ENCODE peak calls at places on chromosomes 3 and 15, in nine cellular contexts. X is AG04450; M is fibroblast of mammary gland; J is choroid plexus epithelial cell; C is endothelial cell; P is H9; A is CD4-positive, alpha-beta T cell; E is left ventricle myocardium inferior; G is heart left ventricle. L is an unnamed sample.

GRCh38 chr3:122936986-122937385 is 90.6 kb downstream of the SEMA5B start:
- DNase-seq in G (no peak), X (no peak), P (no peak), C (no peak), E (no peak), A (no peak), M (no peak), J (no peak), L (no peak)

GRCh38 chr3:76586471-76586870 is 453.4 kb upstream of the ROBO2 start:
- DNase-seq in X (no peak), E (no peak), J (peak), G (no peak), C (no peak), P (no peak), M (no peak), A (no peak), L (no peak)

GRCh38 chr3:133476971-133477375 is 77.1 kb downstream of the BFSP2 start:
- DNase-seq in G (no peak), C (no peak), X (no peak), M (no peak), J (no peak), E (no peak), A (no peak), P (no peak), L (no peak)

GRCh38 chr15:35925634-35926380 is 379.8 kb upstream of the DPH6 start:
- DNase-seq in G (no peak), X (no peak), E (no peak), A (no peak), M (peak), C (no peak), J (peak), P (no peak), L (peak)

GRCh38 chr3:54122046-54122801 is at the start of gene CACNA2D3:
- DNase-seq in G (peak), A (no peak), P (peak), M (no peak), C (peak), J (peak), X (no peak), E (peak), L (no peak)

GRCh38 chr3:171904829-171905228 is 61.7 kb downstream of the TMEM212 start:
- DNase-seq in M (peak), P (no peak), A (no peak), E (no peak), G (no peak), J (peak), X (no peak), C (no peak), L (no peak)

GRCh38 chr3:24704496-24704895 is 209.8 kb upstream of the THRB start:
- DNase-seq in X (no peak), E (no peak), M (peak), C (no peak), A (no peak), P (no peak), G (no peak), J (peak), L (peak)

GRCh38 chr15:72923304-72923703 is 129.0 kb upstream of the NEO1 start:
- DNase-seq in P (peak), J (no peak), G (no peak), C (no peak), X (no peak), E (no peak), M (no peak), A (no peak), L (no peak)

GRCh38 chr15:80476036-80476435 is 71.9 kb downstream of the ARNT2 start:
- DNase-seq in E (no peak), C (no peak), M (peak), P (no peak), A (no peak), G (no peak), X (no peak), J (peak), L (no peak)

GRCh38 chr3:188049890-188050530 is 103.9 kb upstream of the LPP start:
- DNase-seq in J (no peak), C (no peak), M (no peak), P (no peak), X (no peak), A (peak), E (no peak), G (no peak), L (no peak)

GRCh38 chr3:11914651-11915050 is 68.0 kb upstream of the TAMM41 start:
- DNase-seq in A (no peak), G (no peak), E (no peak), C (no peak), P (peak), M (no peak), J (no peak), X (no peak), L (no peak)

GRCh38 chr15:40305281-40305680 is 2.5 kb downstream of the PLCB2 start:
- DNase-seq in G (no peak), E (no peak), P (no peak), M (no peak), A (no peak), J (no peak), X (no peak), C (no peak), L (no peak)

GRCh38 chr3:162525791-162526190 is 1029.2 kb downstream of the OTOL1 start:
- DNase-seq in J (no peak), P (no peak), M (peak), A (no peak), G (no peak), X (no peak), C (no peak), E (no peak), L (peak)

GRCh38 chr3:146052046-146052790 is 108.8 kb downstream of the PLOD2 start:
- DNase-seq in G (no peak), E (no peak), P (no peak), X (no peak), C (no peak), M (no peak), A (no peak), J (no peak), L (no peak)

GRCh38 chr3:146058241-146058640 is 102.7 kb downstream of the PLOD2 start:
- DNase-seq in P (no peak), J (no peak), C (no peak), G (no peak), A (no peak), E (no peak), M (no peak), X (no peak), L (no peak)

GRCh38 chr3:146047485-146047884 is 113.5 kb downstream of the PLOD2 start:
- DNase-seq in E (no peak), P (no peak), C (no peak), G (no peak), A (no peak), X (no peak), M (no peak), J (no peak), L (no peak)

GRCh38 chr3:146050700-146051099 is 110.3 kb downstream of the PLOD2 start:
- DNase-seq in J (no peak), M (peak), P (no peak), X (no peak), C (no peak), A (no peak), G (no peak), E (no peak), L (no peak)

DNA sequence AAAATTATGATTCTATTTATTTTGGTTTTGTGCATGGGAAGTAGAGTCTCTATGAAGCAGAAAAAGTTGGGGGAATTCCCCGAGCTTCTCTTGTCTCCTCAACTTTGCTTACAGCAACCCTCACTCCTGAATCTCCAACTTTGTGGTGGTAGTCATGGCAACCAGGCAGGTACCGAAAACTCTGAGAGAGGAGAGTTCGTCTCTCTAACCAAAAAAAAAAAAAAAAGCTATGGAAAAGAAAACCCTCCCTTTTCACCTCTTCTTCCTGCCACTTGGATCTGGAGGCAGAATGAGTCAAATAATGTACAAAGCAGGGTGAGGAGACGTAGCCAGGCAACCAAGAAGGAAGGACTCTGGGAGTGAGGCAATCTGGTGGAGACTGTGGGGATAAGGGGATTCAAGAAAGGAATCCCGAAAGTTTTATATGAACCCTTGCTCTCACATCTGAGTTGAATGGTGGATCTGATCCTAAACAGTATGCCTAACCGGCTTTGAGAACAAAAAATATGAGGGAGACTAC is 108.1 kb downstream of the PLOD2 start:
- DNase-seq in A (no peak), X (no peak), E (no peak), P (no peak), G (no peak), C (no peak), M (no peak), J (no peak), L (no peak)
- TF ChIP-seq CTCF in A (no peak), X (no peak), E (no peak), P (no peak), G (no peak), C (no peak), M (no peak), J (no peak), L (no peak)

GRCh38 chr15:100910119-100910518 is 9.0 kb upstream of the LRRK1 start:
- DNase-seq in G (no peak), P (no peak), C (no peak), J (no peak), E (no peak), M (no peak), A (no peak), X (no peak), L (no peak)
- TF ChIP-seq CTCF in G (no peak), P (peak), C (peak), J (peak), E (peak), M (peak), A (no peak), X (peak), L (peak)

GRCh38 chr15:64979252-64979710 is 10.4 kb downstream of the SPG21 start:
- DNase-seq in G (no peak), A (no peak), C (no peak), X (no peak), P (peak), M (no peak), E (no peak), J (no peak), L (no peak)
- TF ChIP-seq CTCF in G (no peak), A (no peak), C (no peak), X (no peak), P (peak), M (no peak), E (no peak), J (no peak), L (no peak)

DNA sequence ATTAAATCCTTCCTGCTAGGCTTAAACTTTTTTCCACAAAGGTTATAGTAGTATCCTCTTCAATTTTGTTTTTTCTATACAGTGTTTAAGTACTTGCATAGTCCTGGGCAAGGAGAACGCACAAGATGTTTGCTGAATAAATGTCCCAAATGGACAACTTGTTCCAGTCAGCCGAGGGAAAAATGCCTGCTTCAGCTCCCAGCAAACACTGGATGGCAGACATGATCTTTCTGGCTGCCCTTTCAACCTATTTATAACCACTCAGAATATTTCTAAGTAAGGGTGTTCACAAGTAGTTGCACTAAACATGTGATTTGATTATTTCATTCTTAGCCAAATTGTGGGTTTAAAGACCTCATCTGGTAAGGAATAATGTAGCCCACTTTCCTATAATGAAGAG is 29.8 kb downstream of the GNB4 start:
- DNase-seq in P (no peak), X (peak), M (peak), G (peak), E (no peak), J (peak), C (no peak), A (no peak), L (peak)
- TF ChIP-seq CTCF in P (peak), X (peak), M (peak), G (peak), E (peak), J (peak), C (no peak), A (no peak), L (peak)

GRCh38 chr15:50148362-50148963 is 29.4 kb upstream of the ATP8B4 start:
- DNase-seq in M (peak), E (no peak), A (no peak), G (no peak), C (peak), X (peak), J (peak), P (peak), L (peak)
- TF ChIP-seq CTCF in M (peak), E (no peak), A (no peak), G (no peak), C (peak), X (peak), J (peak), P (peak), L (peak)

GRCh38 chr15:56053046-56053400 is 59.6 kb upstream of the NEDD4 start:
- DNase-seq in E (no peak), M (no peak), C (no peak), J (no peak), G (no peak), A (no peak), X (no peak), P (no peak), L (no peak)
- TF ChIP-seq CTCF in E (no peak), M (no peak), C (no peak), J (no peak), G (no peak), A (no peak), X (no peak), P (peak), L (no peak)

DNA sequence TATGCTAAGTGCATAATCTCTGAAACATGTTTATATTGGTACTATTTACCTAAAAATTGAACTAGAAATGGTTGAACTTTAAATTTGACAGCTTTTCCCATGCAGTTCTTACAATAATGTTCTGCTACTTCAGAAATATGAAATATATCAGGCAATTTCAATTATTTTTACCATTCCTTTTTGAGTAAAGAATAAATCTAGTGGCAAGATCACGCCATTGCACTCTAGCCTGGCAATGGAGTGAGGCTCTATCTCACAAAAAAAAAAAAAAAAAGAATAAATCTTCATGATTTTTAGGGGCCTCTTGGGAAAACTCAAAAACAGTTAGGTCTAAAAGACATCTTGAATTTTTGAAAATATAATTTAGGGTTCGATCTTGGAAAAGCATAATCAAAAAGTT is 10.6 kb upstream of the DNAAF4 start:
- DNase-seq in C (no peak), P (no peak), M (no peak), A (no peak), J (peak), E (no peak), X (no peak), G (no peak), L (no peak)
- TF ChIP-seq CTCF in C (peak), P (peak), M (peak), A (no peak), J (peak), E (no peak), X (peak), G (no peak), L (peak)

DNA sequence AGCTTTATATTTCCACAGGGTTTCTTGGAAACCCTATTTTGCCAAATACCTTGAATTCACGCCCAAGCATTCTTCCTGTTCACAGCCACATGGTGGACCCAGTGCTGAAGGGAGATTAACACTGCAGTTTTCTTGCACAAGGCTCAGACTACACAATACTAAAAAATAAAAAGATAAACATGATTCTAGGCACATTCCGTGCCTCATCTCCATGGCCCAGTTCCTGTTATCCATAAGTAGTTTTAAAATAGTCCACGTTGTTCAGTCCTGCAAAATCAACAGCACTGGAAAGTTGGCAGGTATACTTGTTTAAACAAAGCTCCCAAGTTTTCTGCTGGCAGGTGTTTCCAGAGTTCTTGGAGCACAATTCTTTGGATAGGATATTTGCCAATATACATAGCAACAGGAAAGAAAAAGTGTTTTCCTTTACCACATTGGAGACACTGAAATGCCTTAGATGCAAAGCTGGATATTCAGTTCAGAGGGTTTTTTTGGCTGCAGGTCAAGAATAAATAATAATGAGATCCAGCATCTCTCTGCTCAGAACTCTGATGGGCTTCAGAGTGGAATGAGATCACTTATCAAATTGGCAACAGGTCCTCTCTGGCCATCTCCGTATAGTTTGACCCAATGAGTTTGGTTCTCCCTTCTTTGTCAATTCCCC is 88.1 kb upstream of the TGFBR2 start:
- DNase-seq in M (peak), E (peak), A (no peak), J (peak), C (no peak), X (no peak), G (peak), P (no peak), L (peak)
- TF ChIP-seq CTCF in M (peak), E (peak), A (no peak), J (peak), C (no peak), X (no peak), G (peak), P (no peak), L (no peak)

GRCh38 chr15:37891754-37892368 is 42.6 kb upstream of the TMCO5A start:
- DNase-seq in C (no peak), E (no peak), X (peak), M (peak), P (peak), A (no peak), J (peak), G (no peak), L (peak)
- TF ChIP-seq CTCF in C (peak), E (peak), X (peak), M (peak), P (peak), A (peak), J (peak), G (peak), L (peak)

DNA sequence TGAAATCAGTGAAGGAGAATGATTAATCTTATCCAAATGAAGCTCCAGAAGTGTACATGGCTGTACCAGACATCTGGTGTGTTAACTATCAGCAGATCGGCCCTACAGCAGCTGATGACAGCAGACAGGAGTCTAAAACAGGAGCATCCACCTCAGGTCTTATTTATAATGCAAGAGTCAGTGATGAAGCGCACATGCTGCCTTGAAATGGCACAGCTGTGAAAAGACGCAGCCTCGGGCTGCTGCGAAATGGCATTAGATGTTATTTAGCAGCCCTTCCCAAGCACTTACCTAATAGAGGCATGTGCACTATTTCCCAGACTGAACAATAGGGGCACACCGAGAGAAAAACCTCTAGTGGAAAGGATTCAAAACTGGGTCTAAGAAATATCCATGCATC is 472.3 kb upstream of the CBLB start:
- DNase-seq in X (no peak), M (peak), C (no peak), G (no peak), A (no peak), J (no peak), P (no peak), E (no peak), L (no peak)
- TF ChIP-seq CTCF in X (peak), M (no peak), C (no peak), G (no peak), A (no peak), J (no peak), P (no peak), E (no peak), L (no peak)